ENCODE peak calls at places on chromosome 15, in nine cellular contexts. W is fibroblast of the aortic adventitia, Y is lower lobe of right lung, M is breast epithelium, V is lower leg skin, P is kidney epithelial cell, J is progenitor cell of endocrine pancreas, B is lung, G is A549. T is an unnamed sample.

GRCh38 chr15:24954783-24955548 is at the start of the genes SNRPN and SNURF:
- DNase-seq in W (peak), Y (peak), M (peak), V (peak), P (no peak), J (peak), B (peak), G (peak), T (peak)

GRCh38 chr15:66841953-66842681 is 140.1 kb downstream of the SMAD6 start:
- DNase-seq in W (peak), Y (peak), M (peak), V (peak), P (peak), J (peak), B (peak), G (peak), T (no peak)

GRCh38 chr15:90336705-90337141 is 15.4 kb upstream of the ZNF774 start:
- DNase-seq in W (peak), Y (peak), M (no peak), V (peak), P (peak), J (no peak), B (no peak), G (no peak), T (no peak)

GRCh38 chr15:48250640-48251076 is 44.6 kb downstream of the SLC12A1 start:
- DNase-seq in W (peak), Y (no peak), M (no peak), V (no peak), P (peak), J (no peak), B (no peak), G (peak), T (peak)

GRCh38 chr15:90022905-90023700 is 22.0 kb downstream of the ZNF710 start:
- DNase-seq in W (no peak), Y (no peak), M (no peak), V (peak), P (no peak), J (no peak), B (no peak), G (no peak), T (no peak)

GRCh38 chr15:68640791-68641331 is 62.1 kb downstream of the CORO2B start:
- DNase-seq in W (peak), Y (no peak), M (peak), V (peak), P (no peak), J (no peak), B (no peak), G (no peak), T (no peak)

GRCh38 chr15:73633111-73633990 is at the start of gene NPTN:
- DNase-seq in W (peak), Y (peak), M (peak), V (peak), P (peak), J (peak), B (peak), G (peak), T (peak)

GRCh38 chr15:41263891-41264351 is 32.9 kb downstream of the CHP1 start:
- DNase-seq in W (peak), Y (no peak), M (no peak), V (peak), P (no peak), J (no peak), B (no peak), G (no peak), T (no peak)

GRCh38 chr15:68228971-68229385 is 550 bp downstream of the CLN6 start:
- DNase-seq in W (no peak), Y (peak), M (no peak), V (peak), P (no peak), J (no peak), B (no peak), G (no peak), T (no peak)

GRCh38 chr15:48644827-48645557 is 517 bp downstream of the FBN1 start:
- DNase-seq in W (peak), Y (peak), M (no peak), V (peak), P (no peak), J (peak), B (no peak), G (peak), T (peak)

GRCh38 chr15:90818251-90819210 is 49.9 kb upstream of the FURIN start:
- DNase-seq in W (peak), Y (peak), M (no peak), V (no peak), P (no peak), J (no peak), B (no peak), G (no peak), T (peak)

GRCh38 chr15:77901251-77901881 is 176.1 kb downstream of the TBC1D2B start:
- DNase-seq in W (no peak), Y (peak), M (no peak), V (no peak), P (no peak), J (no peak), B (no peak), G (no peak), T (no peak)

GRCh38 chr15:63107895-63108546 is 13.6 kb upstream of the LACTB start:
- DNase-seq in W (peak), Y (no peak), M (no peak), V (no peak), P (peak), J (no peak), B (peak), G (peak), T (no peak)

GRCh38 chr15:71449956-71450355 is 334.7 kb downstream of the THSD4 start:
- DNase-seq in W (no peak), Y (no peak), M (no peak), V (no peak), P (no peak), J (no peak), B (no peak), G (no peak), T (no peak)

GRCh38 chr15:60528530-60528929 is 49.6 kb upstream of the ICE2 start:
- DNase-seq in W (peak), Y (no peak), M (no peak), V (no peak), P (no peak), J (no peak), B (no peak), G (no peak), T (no peak)

GRCh38 chr15:34620122-34620521 is 36.7 kb upstream of the GOLGA8B start:
- DNase-seq in W (no peak), Y (no peak), M (no peak), V (no peak), P (no peak), J (no peak), B (no peak), G (no peak), T (no peak)

GRCh38 chr15:34620814-34621213 is 37.4 kb upstream of the GOLGA8B start:
- DNase-seq in W (no peak), Y (no peak), M (no peak), V (no peak), P (no peak), J (no peak), B (no peak), G (no peak), T (no peak)

GRCh38 chr15:34618073-34618472 is 34.6 kb upstream of the GOLGA8B start:
- DNase-seq in W (no peak), Y (no peak), M (no peak), V (no peak), P (no peak), J (no peak), B (no peak), G (no peak), T (no peak)

GRCh38 chr15:34619151-34619550 is 35.7 kb upstream of the GOLGA8B start:
- DNase-seq in W (no peak), Y (no peak), M (no peak), V (no peak), P (no peak), J (no peak), B (no peak), G (no peak), T (no peak)

DNA sequence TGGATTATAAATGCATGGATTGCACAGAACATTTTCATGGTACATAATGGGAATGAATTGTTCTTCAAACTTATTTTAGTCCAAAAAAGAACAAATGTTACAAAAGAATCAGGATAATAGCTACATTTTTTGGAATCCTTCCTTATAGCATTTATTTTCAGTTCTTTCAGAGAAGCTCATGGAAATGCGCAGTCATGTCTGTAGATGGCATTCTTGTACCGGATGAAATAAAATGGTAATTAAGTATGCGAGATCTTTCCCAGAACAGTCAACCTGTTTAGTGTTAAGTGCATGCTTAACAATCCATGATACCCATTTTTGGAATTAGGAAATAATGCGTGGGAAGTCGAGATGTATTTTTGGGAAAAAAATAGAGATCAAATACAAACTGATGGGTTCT is 38.2 kb upstream of the GOLGA8B start:
- DNase-seq in W (peak), Y (no peak), M (no peak), V (no peak), P (no peak), J (no peak), B (no peak), G (peak), T (peak)
- TF ChIP-seq CTCF in W (peak), Y (peak), M (no peak), V (no peak), P (peak), J (no peak), B (peak), G (peak), T (peak)

GRCh38 chr15:92247649-92248242 is 145.9 kb upstream of the ST8SIA2 start:
- DNase-seq in W (no peak), Y (no peak), M (no peak), V (no peak), P (no peak), J (no peak), B (no peak), G (no peak), T (no peak)

GRCh38 chr15:92244703-92245102 is 149.0 kb upstream of the ST8SIA2 start:
- DNase-seq in W (no peak), Y (no peak), M (no peak), V (no peak), P (no peak), J (no peak), B (no peak), G (no peak), T (no peak)
- TF ChIP-seq CTCF in W (no peak), Y (no peak), M (no peak), V (no peak), P (no peak), J (no peak), B (no peak), G (no peak), T (no peak)

GRCh38 chr15:52678468-52679231 is 538 bp downstream of the ATOSA start:
- DNase-seq in W (peak), Y (peak), M (peak), V (peak), P (no peak), J (peak), B (peak), G (peak), T (peak)

GRCh38 chr15:52679232-52680040 is at the start of gene ATOSA:
- DNase-seq in W (peak), Y (peak), M (peak), V (peak), P (peak), J (peak), B (peak), G (peak), T (peak)

GRCh38 chr15:52680041-52680391 is 828 bp upstream of the ATOSA start:
- DNase-seq in W (peak), Y (no peak), M (no peak), V (no peak), P (no peak), J (no peak), B (no peak), G (no peak), T (no peak)

GRCh38 chr15:52677593-52677992 is 1.6 kb downstream of the ATOSA start:
- DNase-seq in W (peak), Y (no peak), M (no peak), V (no peak), P (no peak), J (no peak), B (no peak), G (no peak), T (peak)

GRCh38 chr15:52678036-52678467 is 1.1 kb downstream of the ATOSA start:
- DNase-seq in W (peak), Y (peak), M (peak), V (peak), P (no peak), J (no peak), B (peak), G (peak), T (peak)
- TF ChIP-seq CTCF in W (no peak), Y (peak), M (no peak), V (no peak), P (peak), J (no peak), B (no peak), G (peak), T (no peak)

DNA sequence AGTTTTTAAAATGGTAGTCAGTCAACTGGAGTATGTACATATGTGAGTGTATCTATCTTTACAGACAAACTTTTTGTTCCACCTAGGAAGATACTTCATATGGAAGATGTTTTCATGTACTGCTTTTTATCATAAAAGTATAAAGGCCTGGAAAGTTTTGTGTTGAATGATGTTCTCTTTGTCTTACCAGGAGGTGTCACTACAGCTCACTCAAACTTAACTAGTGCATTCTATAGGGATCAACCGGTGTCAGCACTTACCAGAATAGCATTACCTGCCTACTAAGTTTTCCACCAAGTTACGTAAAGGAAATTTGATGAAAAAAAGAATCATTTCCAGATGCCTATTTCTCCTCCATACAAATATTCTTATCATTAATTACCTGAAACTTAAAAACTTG is 522.6 kb upstream of the SEMA6D start:
- DNase-seq in W (peak), Y (no peak), M (no peak), V (no peak), P (no peak), J (no peak), B (no peak), G (no peak), T (no peak)
- TF ChIP-seq CTCF in W (peak), Y (peak), M (peak), V (no peak), P (peak), J (peak), B (no peak), G (no peak), T (no peak)

GRCh38 chr15:32851619-32852416 is 134.0 kb downstream of the GREM1 start:
- DNase-seq in W (peak), Y (no peak), M (no peak), V (no peak), P (no peak), J (no peak), B (no peak), G (no peak), T (no peak)
- TF ChIP-seq CTCF in W (no peak), Y (no peak), M (no peak), V (no peak), P (no peak), J (no peak), B (no peak), G (no peak), T (no peak)

GRCh38 chr15:98650871-98651481 is 2.6 kb downstream of the IGF1R start:
- DNase-seq in W (peak), Y (no peak), M (no peak), V (no peak), P (no peak), J (no peak), B (peak), G (no peak), T (no peak)

GRCh38 chr15:98649996-98650870 is 1.9 kb downstream of the IGF1R start:
- DNase-seq in W (peak), Y (peak), M (no peak), V (peak), P (no peak), J (peak), B (peak), G (no peak), T (no peak)

GRCh38 chr15:98647774-98648653 is at the start of gene IGF1R:
- DNase-seq in W (peak), Y (peak), M (peak), V (peak), P (no peak), J (peak), B (peak), G (peak), T (peak)

GRCh38 chr15:98648654-98649537 is 557 bp downstream of the IGF1R start:
- DNase-seq in W (peak), Y (peak), M (no peak), V (peak), P (no peak), J (peak), B (peak), G (no peak), T (peak)

DNA sequence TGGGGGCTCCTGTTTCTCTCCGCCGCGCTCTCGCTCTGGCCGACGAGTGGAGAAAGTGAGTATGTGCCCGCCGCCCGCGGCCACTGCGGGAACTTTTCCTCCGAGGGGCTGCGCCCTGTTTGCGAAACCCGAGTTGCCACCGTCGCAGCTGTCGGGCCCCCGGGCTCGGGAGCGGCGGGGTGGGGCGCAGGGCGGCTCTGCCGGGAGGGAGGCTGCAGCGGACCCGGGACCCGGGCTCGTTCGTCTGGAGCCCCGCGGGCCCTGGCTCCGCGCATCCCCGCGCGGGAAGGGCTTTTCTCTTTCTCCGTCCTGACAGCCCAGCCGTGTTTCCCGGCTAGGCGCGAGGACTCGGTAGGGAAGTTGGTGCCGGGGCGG is 1.3 kb downstream of the IGF1R start:
- DNase-seq in W (peak), Y (peak), M (no peak), V (peak), P (no peak), J (peak), B (peak), G (peak), T (no peak)
- TF ChIP-seq CTCF in W (peak), Y (no peak), M (peak), V (no peak), P (no peak), J (peak), B (no peak), G (no peak), T (no peak)

GRCh38 chr15:64524778-64525177 is 64.4 kb downstream of the ZNF609 start:
- DNase-seq in W (no peak), Y (no peak), M (no peak), V (no peak), P (no peak), J (no peak), B (no peak), G (no peak), T (no peak)
- TF ChIP-seq CTCF in W (no peak), Y (no peak), M (no peak), V (no peak), P (no peak), J (no peak), B (no peak), G (no peak), T (no peak)

DNA sequence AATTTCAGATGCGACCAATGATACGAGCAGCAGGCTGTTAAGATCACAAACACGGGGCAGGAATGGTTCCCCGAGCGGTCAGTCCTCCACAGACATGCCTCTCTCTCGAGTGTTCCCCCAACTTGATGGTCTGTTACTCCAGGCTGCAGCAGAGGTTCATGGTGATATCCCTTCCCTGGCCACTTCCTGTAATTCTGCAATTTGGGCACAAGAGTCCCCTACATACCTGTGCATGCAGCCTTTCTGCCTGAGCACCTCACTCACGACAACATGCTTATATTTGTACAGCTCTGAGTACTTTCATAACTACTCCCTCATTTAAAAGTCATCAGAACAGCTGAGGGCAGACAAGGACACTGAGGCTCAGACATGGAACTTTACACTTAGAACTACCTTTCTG is 408.1 kb upstream of the NR2F2 start:
- DNase-seq in W (no peak), Y (no peak), M (no peak), V (no peak), P (no peak), J (no peak), B (no peak), G (no peak), T (no peak)
- TF ChIP-seq CTCF in W (no peak), Y (no peak), M (no peak), V (no peak), P (no peak), J (no peak), B (no peak), G (no peak), T (no peak)

GRCh38 chr15:80835338-80835737 is 56.2 kb downstream of the CEMIP start:
- DNase-seq in W (no peak), Y (no peak), M (no peak), V (no peak), P (no peak), J (no peak), B (no peak), G (peak), T (no peak)
- TF ChIP-seq CTCF in W (peak), Y (no peak), M (no peak), V (no peak), P (peak), J (peak), B (no peak), G (no peak), T (no peak)